ENCODE peak calls at places on chromosomes 7 and 10, in four cellular contexts. One of them, this sample, is unnamed.

GRCh38 chr10:75334720-75335119 is 66.8 kb downstream of the ZNF503 start:
- DNase-seq in H9: no peak
- DNase-seq in mesendoderm: no peak
- DNase-seq in H1: no peak
- DNase-seq in this sample: no peak

GRCh38 chr7:131164025-131164899 is 163.4 kb upstream of the MKLN1 start:
- DNase-seq in H9: no peak
- DNase-seq in mesendoderm: peak; percentile 56
- DNase-seq in H1: no peak
- DNase-seq in this sample: peak; percentile 81

GRCh38 chr10:119333146-119333792 is 125.9 kb downstream of the GRK5 start:
- DNase-seq in H9: no peak
- DNase-seq in mesendoderm: peak; percentile 78
- DNase-seq in H1: no peak
- DNase-seq in this sample: peak; percentile 70

GRCh38 chr7:34165927-34166550 is 260.7 kb downstream of the BMPER start:
- DNase-seq in H9: no peak
- DNase-seq in mesendoderm: peak; percentile 57
- DNase-seq in H1: no peak
- DNase-seq in this sample: peak; percentile 60

GRCh38 chr10:114388275-114388674 is 16.0 kb downstream of the AFAP1L2 start:
- DNase-seq in H9: no peak
- DNase-seq in mesendoderm: no peak
- DNase-seq in H1: no peak
- DNase-seq in this sample: no peak

GRCh38 chr7:19749658-19750057 is 23.8 kb downstream of the TMEM196 start:
- DNase-seq in H9: no peak
- DNase-seq in mesendoderm: no peak
- DNase-seq in H1: no peak
- DNase-seq in this sample: no peak

GRCh38 chr7:2498708-2499107 is 20.9 kb upstream of the LFNG start:
- DNase-seq in H9: no peak
- DNase-seq in mesendoderm: no peak
- DNase-seq in H1: no peak
- DNase-seq in this sample: no peak

GRCh38 chr7:2993396-2993795 is 50.3 kb downstream of the CARD11 start:
- DNase-seq in H9: no peak
- DNase-seq in mesendoderm: no peak
- DNase-seq in H1: no peak
- DNase-seq in this sample: no peak

GRCh38 chr10:103680869-103681236 is 174.5 kb downstream of the SH3PXD2A start:
- DNase-seq in H9: no peak
- DNase-seq in mesendoderm: no peak
- DNase-seq in H1: no peak
- DNase-seq in this sample: no peak

GRCh38 chr7:103011650-103012049 is 62.9 kb downstream of the FBXL13 start:
- DNase-seq in H9: no peak
- DNase-seq in mesendoderm: no peak
- DNase-seq in H1: no peak
- DNase-seq in this sample: peak; percentile 46

GRCh38 chr7:93447509-93447908 is 127.0 kb downstream of the CALCR start:
- DNase-seq in H9: no peak
- DNase-seq in mesendoderm: no peak
- DNase-seq in H1: no peak
- DNase-seq in this sample: no peak

GRCh38 chr7:93453264-93453663 is 121.3 kb downstream of the CALCR start:
- DNase-seq in H9: no peak
- DNase-seq in mesendoderm: no peak
- DNase-seq in H1: no peak
- DNase-seq in this sample: no peak
- H4K5ac ChIP-seq in H9: no peak overlapping the region
- H4K5ac ChIP-seq in mesendoderm: no peak overlapping the region
- H4K5ac ChIP-seq in H1: no peak overlapping the region
- H4K5ac ChIP-seq in this sample: no peak overlapping the region

GRCh38 chr10:69362471-69362954 is 54.2 kb downstream of the TACR2 start:
- DNase-seq in H9: no peak
- DNase-seq in mesendoderm: no peak
- DNase-seq in H1: no peak
- DNase-seq in this sample: peak; percentile 90
- H4K5ac ChIP-seq in H9: no peak overlapping the region
- H4K5ac ChIP-seq in mesendoderm: no peak overlapping the region
- H4K5ac ChIP-seq in H1: no peak overlapping the region
- H4K5ac ChIP-seq in this sample: no peak overlapping the region

GRCh38 chr7:36199329-36199728 is 46.3 kb downstream of the EEPD1 start:
- DNase-seq in H9: no peak
- DNase-seq in mesendoderm: no peak
- DNase-seq in H1: no peak
- DNase-seq in this sample: no peak

GRCh38 chr7:36203081-36203775 is 50.2 kb downstream of the EEPD1 start:
- DNase-seq in H9: no peak
- DNase-seq in mesendoderm: peak; percentile 27
- DNase-seq in H1: no peak
- DNase-seq in this sample: no peak

GRCh38 chr7:36198854-36199266 is 45.8 kb downstream of the EEPD1 start:
- DNase-seq in H9: no peak
- DNase-seq in mesendoderm: no peak
- DNase-seq in H1: no peak
- DNase-seq in this sample: peak; percentile 50

GRCh38 chr7:36202347-36202896 is 49.4 kb downstream of the EEPD1 start:
- DNase-seq in H9: no peak
- DNase-seq in mesendoderm: no peak
- DNase-seq in H1: no peak
- DNase-seq in this sample: no peak

GRCh38 chr7:36201122-36201723 is 48.2 kb downstream of the EEPD1 start:
- DNase-seq in H9: no peak
- DNase-seq in mesendoderm: no peak
- DNase-seq in H1: no peak
- DNase-seq in this sample: no peak
- H4K5ac ChIP-seq in H9: no peak overlapping the region
- H4K5ac ChIP-seq in mesendoderm: no peak overlapping the region
- H4K5ac ChIP-seq in H1: no peak overlapping the region
- H4K5ac ChIP-seq in this sample: no peak overlapping the region

GRCh38 chr10:35632027-35632426 is 10.1 kb downstream of the FZD8 start:
- DNase-seq in H9: no peak
- DNase-seq in mesendoderm: no peak
- DNase-seq in H1: no peak
- DNase-seq in this sample: no peak
- H4K5ac ChIP-seq in H9: no peak overlapping the region
- H4K5ac ChIP-seq in mesendoderm: no peak overlapping the region
- H4K5ac ChIP-seq in H1: no peak overlapping the region
- H4K5ac ChIP-seq in this sample: no peak overlapping the region